ENCODE peak calls at places on chromosomes 5 and 9, in seven cellular contexts. One of them, this sample, is unnamed.

GRCh38 chr5:62115009-62115408 is 191.0 kb upstream of the KIF2A start:
- DNase-seq in adrenal gland: no peak
- DNase-seq in AG10803: peak; percentile 14
- DNase-seq in activated CD4-positive, alpha-beta memory T cell treated with anti-CD3 and anti-CD28 coated beads, Interleukin-2, amount 10 ng/mL, durations not matched to agents 7 days and 5 days: no peak
- DNase-seq in T47D: no peak
- DNase-seq in ovary: no peak
- DNase-seq in NCI-H345: no peak
- DNase-seq in this sample: no peak

GRCh38 chr9:110288503-110288902 is 32.2 kb upstream of the TXN start:
- DNase-seq in adrenal gland: no peak
- DNase-seq in AG10803: no peak
- DNase-seq in activated CD4-positive, alpha-beta memory T cell treated with anti-CD3 and anti-CD28 coated beads, Interleukin-2, amount 10 ng/mL, durations not matched to agents 7 days and 5 days: no peak
- DNase-seq in T47D: no peak
- DNase-seq in ovary: no peak
- DNase-seq in NCI-H345: no peak
- DNase-seq in this sample: no peak

GRCh38 chr5:11853796-11854195 is 50.5 kb downstream of the CTNND2 start:
- DNase-seq in adrenal gland: no peak
- DNase-seq in AG10803: no peak
- DNase-seq in activated CD4-positive, alpha-beta memory T cell treated with anti-CD3 and anti-CD28 coated beads, Interleukin-2, amount 10 ng/mL, durations not matched to agents 7 days and 5 days: no peak
- DNase-seq in T47D: no peak
- DNase-seq in ovary: no peak
- DNase-seq in NCI-H345: no peak
- DNase-seq in this sample: no peak

GRCh38 chr9:108186996-108187395 is 668.8 kb downstream of the ACTL7B start:
- DNase-seq in adrenal gland: no peak
- DNase-seq in AG10803: peak; percentile 91
- DNase-seq in activated CD4-positive, alpha-beta memory T cell treated with anti-CD3 and anti-CD28 coated beads, Interleukin-2, amount 10 ng/mL, durations not matched to agents 7 days and 5 days: no peak
- DNase-seq in T47D: no peak
- DNase-seq in ovary: peak; percentile 26
- DNase-seq in NCI-H345: no peak
- DNase-seq in this sample: no peak

GRCh38 chr9:98627291-98627690 is 81.4 kb downstream of the GABBR2 start:
- DNase-seq in adrenal gland: no peak
- DNase-seq in AG10803: peak; percentile 67
- DNase-seq in activated CD4-positive, alpha-beta memory T cell treated with anti-CD3 and anti-CD28 coated beads, Interleukin-2, amount 10 ng/mL, durations not matched to agents 7 days and 5 days: no peak
- DNase-seq in T47D: no peak
- DNase-seq in ovary: no peak
- DNase-seq in NCI-H345: no peak
- DNase-seq in this sample: no peak

GRCh38 chr5:150619359-150620230 is 20.9 kb upstream of the SYNPO start:
- DNase-seq in adrenal gland: no peak
- DNase-seq in AG10803: peak; percentile 76
- DNase-seq in activated CD4-positive, alpha-beta memory T cell treated with anti-CD3 and anti-CD28 coated beads, Interleukin-2, amount 10 ng/mL, durations not matched to agents 7 days and 5 days: no peak
- DNase-seq in T47D: no peak
- DNase-seq in ovary: peak; percentile 58
- DNase-seq in NCI-H345: no peak
- DNase-seq in this sample: no peak

GRCh38 chr9:118871531-118871930 is 497.7 kb downstream of the BRINP1 start:
- DNase-seq in adrenal gland: no peak
- DNase-seq in AG10803: no peak
- DNase-seq in activated CD4-positive, alpha-beta memory T cell treated with anti-CD3 and anti-CD28 coated beads, Interleukin-2, amount 10 ng/mL, durations not matched to agents 7 days and 5 days: no peak
- DNase-seq in T47D: no peak
- DNase-seq in ovary: no peak
- DNase-seq in NCI-H345: no peak
- DNase-seq in this sample: no peak

GRCh38 chr5:168295574-168296201 is 4.2 kb downstream of the WWC1 start:
- DNase-seq in adrenal gland: no peak
- DNase-seq in AG10803: peak; percentile 78
- DNase-seq in activated CD4-positive, alpha-beta memory T cell treated with anti-CD3 and anti-CD28 coated beads, Interleukin-2, amount 10 ng/mL, durations not matched to agents 7 days and 5 days: no peak
- DNase-seq in T47D: peak; percentile 89
- DNase-seq in ovary: no peak
- DNase-seq in NCI-H345: no peak
- DNase-seq in this sample: no peak

GRCh38 chr5:157497875-157498611 is 38.0 kb downstream of the NIPAL4 start:
- DNase-seq in adrenal gland: no peak
- DNase-seq in AG10803: no peak
- DNase-seq in activated CD4-positive, alpha-beta memory T cell treated with anti-CD3 and anti-CD28 coated beads, Interleukin-2, amount 10 ng/mL, durations not matched to agents 7 days and 5 days: no peak
- DNase-seq in T47D: no peak
- DNase-seq in ovary: no peak
- DNase-seq in NCI-H345: no peak
- DNase-seq in this sample: peak; percentile 81

GRCh38 chr5:136053336-136054121 is 24.7 kb downstream of the TGFBI start:
- DNase-seq in adrenal gland: peak; percentile 25
- DNase-seq in AG10803: peak; percentile 92
- DNase-seq in activated CD4-positive, alpha-beta memory T cell treated with anti-CD3 and anti-CD28 coated beads, Interleukin-2, amount 10 ng/mL, durations not matched to agents 7 days and 5 days: no peak
- DNase-seq in T47D: no peak
- DNase-seq in ovary: no peak
- DNase-seq in NCI-H345: no peak
- DNase-seq in this sample: no peak

GRCh38 chr9:87267701-87268100 is 230.0 kb upstream of the DAPK1 start:
- DNase-seq in adrenal gland: no peak
- DNase-seq in AG10803: peak; percentile 93
- DNase-seq in activated CD4-positive, alpha-beta memory T cell treated with anti-CD3 and anti-CD28 coated beads, Interleukin-2, amount 10 ng/mL, durations not matched to agents 7 days and 5 days: no peak
- DNase-seq in T47D: no peak
- DNase-seq in ovary: peak; percentile 44
- DNase-seq in NCI-H345: no peak
- DNase-seq in this sample: no peak

GRCh38 chr5:104594850-104595249 is 1032.3 kb upstream of the NUDT12 start:
- DNase-seq in adrenal gland: no peak
- DNase-seq in AG10803: no peak
- DNase-seq in activated CD4-positive, alpha-beta memory T cell treated with anti-CD3 and anti-CD28 coated beads, Interleukin-2, amount 10 ng/mL, durations not matched to agents 7 days and 5 days: no peak
- DNase-seq in T47D: no peak
- DNase-seq in ovary: no peak
- DNase-seq in NCI-H345: no peak
- DNase-seq in this sample: no peak

GRCh38 chr5:159826351-159827222 is 89.7 kb upstream of the ADRA1B start:
- DNase-seq in adrenal gland: peak; percentile 1
- DNase-seq in AG10803: peak; percentile 78
- DNase-seq in activated CD4-positive, alpha-beta memory T cell treated with anti-CD3 and anti-CD28 coated beads, Interleukin-2, amount 10 ng/mL, durations not matched to agents 7 days and 5 days: peak; percentile 36
- DNase-seq in T47D: no peak
- DNase-seq in ovary: no peak
- DNase-seq in NCI-H345: peak; percentile 4
- DNase-seq in this sample: no peak

GRCh38 chr5:162119801-162120200 is 52.2 kb downstream of the GABRG2 start:
- DNase-seq in adrenal gland: no peak
- DNase-seq in AG10803: no peak
- DNase-seq in activated CD4-positive, alpha-beta memory T cell treated with anti-CD3 and anti-CD28 coated beads, Interleukin-2, amount 10 ng/mL, durations not matched to agents 7 days and 5 days: no peak
- DNase-seq in T47D: no peak
- DNase-seq in ovary: no peak
- DNase-seq in NCI-H345: no peak
- DNase-seq in this sample: no peak

GRCh38 chr5:133892306-133892705 is 76.1 kb downstream of the C5orf15 start:
- DNase-seq in adrenal gland: no peak
- DNase-seq in AG10803: no peak
- DNase-seq in activated CD4-positive, alpha-beta memory T cell treated with anti-CD3 and anti-CD28 coated beads, Interleukin-2, amount 10 ng/mL, durations not matched to agents 7 days and 5 days: no peak
- DNase-seq in T47D: no peak
- DNase-seq in ovary: no peak
- DNase-seq in NCI-H345: no peak
- DNase-seq in this sample: no peak

GRCh38 chr5:124481419-124481818 is 265.0 kb downstream of the ZNF608 start:
- DNase-seq in adrenal gland: no peak
- DNase-seq in AG10803: no peak
- DNase-seq in activated CD4-positive, alpha-beta memory T cell treated with anti-CD3 and anti-CD28 coated beads, Interleukin-2, amount 10 ng/mL, durations not matched to agents 7 days and 5 days: no peak
- DNase-seq in T47D: no peak
- DNase-seq in ovary: no peak
- DNase-seq in NCI-H345: no peak
- DNase-seq in this sample: no peak

GRCh38 chr5:53019320-53019719 is 30.2 kb downstream of the ITGA2 start:
- DNase-seq in adrenal gland: peak; percentile 45
- DNase-seq in AG10803: peak; percentile 62
- DNase-seq in activated CD4-positive, alpha-beta memory T cell treated with anti-CD3 and anti-CD28 coated beads, Interleukin-2, amount 10 ng/mL, durations not matched to agents 7 days and 5 days: no peak
- DNase-seq in T47D: no peak
- DNase-seq in ovary: no peak
- DNase-seq in NCI-H345: no peak
- DNase-seq in this sample: no peak

GRCh38 chr5:7244977-7245376 is 151.0 kb upstream of the ADCY2 start:
- DNase-seq in adrenal gland: no peak
- DNase-seq in AG10803: no peak
- DNase-seq in activated CD4-positive, alpha-beta memory T cell treated with anti-CD3 and anti-CD28 coated beads, Interleukin-2, amount 10 ng/mL, durations not matched to agents 7 days and 5 days: no peak
- DNase-seq in T47D: no peak
- DNase-seq in ovary: no peak
- DNase-seq in NCI-H345: no peak
- DNase-seq in this sample: no peak

GRCh38 chr5:141657937-141658545 is 6.8 kb upstream of the FCHSD1 start:
- DNase-seq in adrenal gland: peak; percentile 63
- DNase-seq in AG10803: peak; percentile 86
- DNase-seq in activated CD4-positive, alpha-beta memory T cell treated with anti-CD3 and anti-CD28 coated beads, Interleukin-2, amount 10 ng/mL, durations not matched to agents 7 days and 5 days: peak; percentile 27
- DNase-seq in T47D: no peak
- DNase-seq in ovary: no peak
- DNase-seq in NCI-H345: no peak
- DNase-seq in this sample: no peak

GRCh38 chr9:1332161-1332560 is 282.0 kb downstream of the DMRT2 start:
- DNase-seq in adrenal gland: no peak
- DNase-seq in AG10803: peak; percentile 1
- DNase-seq in activated CD4-positive, alpha-beta memory T cell treated with anti-CD3 and anti-CD28 coated beads, Interleukin-2, amount 10 ng/mL, durations not matched to agents 7 days and 5 days: no peak
- DNase-seq in T47D: no peak
- DNase-seq in ovary: no peak
- DNase-seq in NCI-H345: no peak
- DNase-seq in this sample: no peak

GRCh38 chr5:16741007-16741406 is 124.2 kb upstream of the RETREG1 start:
- DNase-seq in adrenal gland: no peak
- DNase-seq in AG10803: peak; percentile 41
- DNase-seq in activated CD4-positive, alpha-beta memory T cell treated with anti-CD3 and anti-CD28 coated beads, Interleukin-2, amount 10 ng/mL, durations not matched to agents 7 days and 5 days: no peak
- DNase-seq in T47D: no peak
- DNase-seq in ovary: no peak
- DNase-seq in NCI-H345: no peak
- DNase-seq in this sample: no peak

GRCh38 chr5:130289132-130290088 is 385.1 kb downstream of the CHSY3 start:
- DNase-seq in adrenal gland: no peak
- DNase-seq in AG10803: peak; percentile 23
- DNase-seq in activated CD4-positive, alpha-beta memory T cell treated with anti-CD3 and anti-CD28 coated beads, Interleukin-2, amount 10 ng/mL, durations not matched to agents 7 days and 5 days: no peak
- DNase-seq in T47D: no peak
- DNase-seq in ovary: no peak
- DNase-seq in NCI-H345: no peak
- DNase-seq in this sample: no peak

GRCh38 chr9:89748831-89749499 is 144.2 kb downstream of the GADD45G start:
- DNase-seq in adrenal gland: no peak
- DNase-seq in AG10803: no peak
- DNase-seq in activated CD4-positive, alpha-beta memory T cell treated with anti-CD3 and anti-CD28 coated beads, Interleukin-2, amount 10 ng/mL, durations not matched to agents 7 days and 5 days: no peak
- DNase-seq in T47D: no peak
- DNase-seq in ovary: no peak
- DNase-seq in NCI-H345: no peak
- DNase-seq in this sample: no peak

GRCh38 chr5:152649609-152650008 is 244.5 kb upstream of the NMUR2 start:
- DNase-seq in adrenal gland: no peak
- DNase-seq in AG10803: no peak
- DNase-seq in activated CD4-positive, alpha-beta memory T cell treated with anti-CD3 and anti-CD28 coated beads, Interleukin-2, amount 10 ng/mL, durations not matched to agents 7 days and 5 days: no peak
- DNase-seq in T47D: no peak
- DNase-seq in ovary: no peak
- DNase-seq in NCI-H345: no peak
- DNase-seq in this sample: no peak

GRCh38 chr5:149895416-149896345 is 48.9 kb downstream of the PDE6A start:
- DNase-seq in adrenal gland: peak; percentile 43
- DNase-seq in AG10803: no peak
- DNase-seq in activated CD4-positive, alpha-beta memory T cell treated with anti-CD3 and anti-CD28 coated beads, Interleukin-2, amount 10 ng/mL, durations not matched to agents 7 days and 5 days: no peak
- DNase-seq in T47D: no peak
- DNase-seq in ovary: no peak
- DNase-seq in NCI-H345: no peak
- DNase-seq in this sample: no peak

GRCh38 chr5:14472986-14473567 is 108.5 kb upstream of the OTULINL start:
- DNase-seq in adrenal gland: no peak
- DNase-seq in AG10803: no peak
- DNase-seq in activated CD4-positive, alpha-beta memory T cell treated with anti-CD3 and anti-CD28 coated beads, Interleukin-2, amount 10 ng/mL, durations not matched to agents 7 days and 5 days: no peak
- DNase-seq in T47D: no peak
- DNase-seq in ovary: no peak
- DNase-seq in NCI-H345: no peak
- DNase-seq in this sample: peak; percentile 16